ENCODE peak calls at places on chromosomes 7 and 10, in seven cellular contexts. P, H, N, F, V, S and W are unnamed samples.

GRCh38 chr7:997404-998395 is 14.7 kb downstream of the CYP2W1 start:
- DNase-seq in S (no peak), F (no peak), N (peak; percentile 60), V (no peak), P (no peak), H (no peak), W (no peak)

GRCh38 chr10:30579554-30579953 is 50.0 kb downstream of the LYZL2 start:
- DNase-seq in N (no peak), F (no peak), H (no peak), S (no peak), P (no peak), V (no peak), W (no peak)

GRCh38 chr7:131235489-131236317 is 92.0 kb upstream of the MKLN1 start:
- DNase-seq in V (no peak), N (peak; percentile 19), P (peak; percentile 98), F (peak; percentile 98), H (no peak), S (peak; percentile 72), W (peak; percentile 67)

GRCh38 chr10:28892818-28893547 is 215.7 kb downstream of the BAMBI start:
- DNase-seq in P (peak; percentile 71), V (no peak), F (no peak), N (no peak), H (no peak), S (no peak), W (no peak)

GRCh38 chr7:44318296-44318695 is 7.1 kb downstream of the CAMK2B start:
- DNase-seq in H (no peak), S (no peak), V (no peak), N (no peak), P (no peak), F (no peak), W (no peak)

GRCh38 chr10:131578472-131578970 is 267.0 kb upstream of the TCERG1L start:
- DNase-seq in S (no peak), F (no peak), P (no peak), H (no peak), V (no peak), N (no peak), W (no peak)

GRCh38 chr7:98091523-98091922 is 15.1 kb upstream of the LMTK2 start:
- DNase-seq in H (no peak), P (no peak), N (no peak), S (no peak), V (no peak), F (no peak), W (no peak)

GRCh38 chr7:29878081-29878688 is 71.9 kb downstream of the WIPF3 start:
- DNase-seq in F (peak; percentile 67), N (no peak), V (no peak), P (peak; percentile 59), S (peak; percentile 9), H (no peak), W (no peak)

GRCh38 chr7:45457591-45457990 is 116.6 kb upstream of the ADCY1 start:
- DNase-seq in V (no peak), S (no peak), P (no peak), F (no peak), N (no peak), H (no peak), W (no peak)

GRCh38 chr7:23055582-23056178 is 41.8 kb upstream of the HYCC1 start:
- DNase-seq in P (peak; percentile 83), V (no peak), F (peak; percentile 71), S (peak; percentile 64), N (peak; percentile 47), H (no peak), W (peak; percentile 71)

GRCh38 chr7:158821173-158822021 is 7.9 kb downstream of the ESYT2 start:
- DNase-seq in P (peak; percentile 70), F (peak; percentile 94), S (peak; percentile 38), V (peak; percentile 15), N (no peak), H (no peak), W (no peak)

GRCh38 chr10:126561499-126562208 is 108.8 kb downstream of the C10orf90 start:
- DNase-seq in P (no peak), F (peak; percentile 53), S (no peak), H (no peak), V (no peak), N (no peak), W (no peak)

GRCh38 chr10:34677591-34677990 is 137.5 kb downstream of the PARD3 start:
- DNase-seq in V (no peak), P (no peak), N (no peak), H (no peak), S (no peak), F (no peak), W (no peak)

GRCh38 chr10:1166828-1167275 is 110.7 kb downstream of the WDR37 start:
- DNase-seq in V (no peak), F (no peak), N (no peak), P (no peak), S (no peak), H (peak; percentile 56), W (no peak)

GRCh38 chr10:92727550-92727949 is 37.8 kb downstream of the HHEX start:
- DNase-seq in S (no peak), N (no peak), H (no peak), V (no peak), F (no peak), P (no peak), W (no peak)

GRCh38 chr7:184768-185264 is 7.6 kb upstream of the FAM20C start:
- DNase-seq in F (peak; percentile 31), S (no peak), V (no peak), H (no peak), P (peak; percentile 20), N (no peak), W (no peak)

GRCh38 chr10:24208661-24209420 is at the start of gene KIAA1217:
- DNase-seq in H (no peak), V (peak; percentile 65), N (peak; percentile 51), P (peak; percentile 35), F (peak; percentile 62), S (no peak), W (no peak)

GRCh38 chr10:38156416-38157269 is 62.5 kb downstream of the ZNF37A start:
- DNase-seq in H (no peak), F (no peak), N (no peak), P (no peak), V (no peak), S (no peak), W (no peak)

GRCh38 chr7:129134356-129134972 is 10.0 kb upstream of the TSPAN33 start:
- DNase-seq in S (no peak), N (no peak), F (no peak), P (no peak), H (no peak), V (no peak), W (no peak)

GRCh38 chr10:31358688-31359330 is 39.8 kb downstream of the ZEB1 start:
- DNase-seq in H (no peak), P (peak; percentile 62), F (peak; percentile 73), V (no peak), N (no peak), S (no peak), W (no peak)

GRCh38 chr10:6297951-6298381 is 95.2 kb downstream of the PFKFB3 start:
- DNase-seq in S (no peak), H (peak; percentile 74), P (no peak), N (peak; percentile 25), F (no peak), V (no peak), W (no peak)

GRCh38 chr7:10888861-10889260 is 84.8 kb upstream of the PHF14 start:
- DNase-seq in V (no peak), S (peak; percentile 15), F (no peak), H (no peak), N (no peak), P (no peak), W (no peak)

GRCh38 chr7:77476871-77477270 is 60.2 kb upstream of the PTPN12 start:
- DNase-seq in H (no peak), F (no peak), V (no peak), N (no peak), P (no peak), S (no peak), W (no peak)

DNA sequence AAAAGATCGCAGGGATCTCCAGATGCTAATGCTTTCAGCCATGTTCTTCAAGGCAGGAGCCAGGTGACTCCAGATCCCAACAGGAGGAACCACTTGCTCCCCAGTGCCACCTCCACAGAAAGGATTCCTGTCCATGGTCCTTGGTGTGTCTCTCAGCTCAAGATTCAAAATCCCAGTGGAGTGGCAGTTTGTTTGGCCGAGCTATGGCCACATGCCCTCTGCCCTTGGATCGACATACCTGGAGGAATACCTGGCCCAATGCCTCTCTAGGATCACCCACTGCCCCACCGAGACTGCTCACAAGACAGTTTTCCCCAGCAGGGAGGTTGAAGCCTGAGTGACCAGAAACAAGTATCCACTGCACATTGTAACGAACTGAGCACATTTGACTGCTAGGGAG is 3.9 kb upstream of the GPRIN2 start:
- DNase-seq in V (no peak), S (no peak), P (no peak), N (peak; percentile 6), F (no peak), H (peak; percentile 28), W (no peak)
- H3K27me3 ChIP-seq in V (peaks cover 45% of the 10 kb centered on the region), S (peaks cover 15% of the 10 kb centered on the region), P (peaks cover 44% of the 10 kb centered on the region), N (peaks cover 43% of the 10 kb centered on the region), F (peaks cover 50% of the 10 kb centered on the region), H (peaks cover 48% of the 10 kb centered on the region), W (no peaks in the 10 kb centered on the region)

GRCh38 chr7:105787793-105788192 is 88.6 kb downstream of the ATXN7L1 start:
- DNase-seq in N (peak; percentile 34), S (no peak), F (no peak), V (no peak), H (no peak), P (no peak), W (no peak)
- H3K27ac ChIP-seq in N (no peak overlapping the region), S (no peak overlapping the region), F (no peak overlapping the region), V (no peak overlapping the region), H (no peak overlapping the region), P (no peak overlapping the region), W (no peak overlapping the region)

GRCh38 chr10:89301231-89301630 is 615 bp upstream of the IFIT2 start:
- DNase-seq in V (no peak), N (peak; percentile 23), F (peak; percentile 65), H (no peak), P (peak; percentile 61), S (peak; percentile 8), W (no peak)
- H3K4me1 ChIP-seq in V (peaks cover 29% of the 10 kb centered on the region), N (peaks cover 50% of the 10 kb centered on the region), F (peaks cover 36% of the 10 kb centered on the region), H (peaks cover 55% of the 10 kb centered on the region), P (peaks cover 3% of the 10 kb centered on the region), S (peaks cover 28% of the 10 kb centered on the region), W (peaks cover 24% of the 10 kb centered on the region)

GRCh38 chr10:116385311-116385710 is 42.3 kb upstream of the PNLIPRP3 start:
- DNase-seq in H (no peak), F (no peak), V (no peak), N (no peak), S (no peak), P (no peak), W (no peak)

GRCh38 chr10:116382290-116382689 is 45.4 kb upstream of the PNLIPRP3 start:
- DNase-seq in N (no peak), H (no peak), P (no peak), S (no peak), F (no peak), V (no peak), W (no peak)

DNA sequence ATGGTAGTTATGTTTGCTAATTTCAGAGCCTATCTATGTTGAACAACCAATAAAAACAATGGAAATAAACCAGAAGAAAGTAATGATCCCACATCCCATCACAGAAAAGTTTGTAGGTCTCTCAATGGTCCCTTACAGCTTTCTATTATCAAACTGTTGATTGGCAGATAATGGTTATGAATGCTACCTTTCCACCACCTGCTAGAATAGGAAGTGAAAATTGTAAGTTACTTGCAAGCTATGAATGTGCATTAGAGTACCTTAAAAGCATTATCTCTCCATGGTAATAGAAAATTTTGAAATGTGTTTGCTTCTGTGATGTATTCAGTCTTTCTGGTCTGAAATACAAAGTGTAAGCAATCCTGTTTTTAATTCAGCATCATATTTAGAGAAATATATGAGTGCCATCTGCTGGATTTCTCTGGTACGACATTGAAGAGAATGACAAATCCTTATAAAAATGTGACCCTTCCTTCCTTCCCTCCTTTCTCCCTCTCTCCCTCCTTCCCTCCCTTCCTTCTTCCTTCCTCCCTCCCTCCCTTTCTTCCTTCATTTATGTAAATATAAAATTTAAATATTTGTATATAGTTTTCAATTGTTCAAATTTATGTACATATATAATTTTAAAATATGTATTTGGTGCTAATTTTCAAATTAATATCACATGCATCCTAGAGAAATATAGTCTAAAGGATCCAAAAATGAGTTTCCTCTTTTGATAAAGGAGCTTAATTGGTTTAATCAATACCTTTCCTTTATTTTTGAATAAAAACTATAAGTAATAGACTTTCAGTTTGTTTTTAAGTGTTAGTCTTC is 41.4 kb upstream of the PNLIPRP3 start:
- DNase-seq in N (no peak), F (peak; percentile 52), H (no peak), V (no peak), S (peak; percentile 10), P (peak; percentile 51), W (peak; percentile 1)
- H3K27me3 ChIP-seq in N (no peaks in the 10 kb centered on the region), F (peaks cover 5% of the 10 kb centered on the region), H (no peaks in the 10 kb centered on the region), V (no peaks in the 10 kb centered on the region), S (no peaks in the 10 kb centered on the region), P (no peaks in the 10 kb centered on the region), W (no peaks in the 10 kb centered on the region)